ENCODE peak calls at places on chromosomes 3 and 15, in ten cellular contexts. G, R, Q, Z, O, L, J, V, M and K are unnamed samples.

GRCh38 chr3:161462138-161462537 is 34.5 kb upstream of the OTOL1 start:
- DNase-seq in O (no peak), V (no peak), M (no peak), L (no peak), J (no peak), R (no peak), Q (no peak), G (no peak), Z (no peak), K (no peak)

GRCh38 chr3:3086239-3086638 is 23.9 kb downstream of the IL5RA start:
- DNase-seq in V (no peak), O (no peak), J (no peak), R (no peak), M (no peak), G (no peak), L (no peak), Q (no peak), Z (no peak), K (no peak)

GRCh38 chr3:58351920-58352319 is 19.2 kb downstream of the PXK start:
- DNase-seq in Q (no peak), O (peak), R (no peak), G (peak), V (no peak), M (no peak), L (no peak), J (no peak), Z (no peak), K (no peak)

GRCh38 chr3:61768284-61769012 is 207.1 kb downstream of the PTPRG start:
- DNase-seq in L (no peak), J (no peak), Z (no peak), Q (no peak), M (no peak), R (no peak), O (no peak), G (no peak), V (no peak), K (no peak)

GRCh38 chr15:78855746-78856145 is 16.9 kb upstream of the MORF4L1 start:
- DNase-seq in Z (no peak), V (no peak), L (peak), M (no peak), R (peak), Q (no peak), J (peak), G (no peak), O (no peak), K (no peak)

GRCh38 chr3:151169700-151170224 is 33.3 kb downstream of the GPR171 start:
- DNase-seq in R (no peak), Q (no peak), G (no peak), M (peak), O (no peak), V (no peak), Z (no peak), L (peak), J (peak), K (no peak)

GRCh38 chr3:186368164-186368563 is 6.1 kb upstream of the DGKG start:
- DNase-seq in Z (no peak), O (no peak), G (no peak), V (no peak), M (no peak), R (no peak), Q (no peak), L (no peak), J (no peak), K (no peak)

GRCh38 chr3:117586161-117586560 is 876.6 kb downstream of the TUSC7 start:
- DNase-seq in G (peak), M (no peak), V (no peak), O (no peak), L (no peak), Z (no peak), J (no peak), Q (no peak), R (no peak), K (no peak)

GRCh38 chr3:169769287-169770181 is at the start of gene ACTRT3:
- DNase-seq in L (peak), Q (peak), O (no peak), V (no peak), M (peak), R (no peak), J (peak), G (peak), Z (peak), K (peak)

GRCh38 chr3:64104691-64105101 is 81.4 kb upstream of the PSMD6 start:
- DNase-seq in L (no peak), O (no peak), Q (no peak), Z (no peak), R (no peak), V (peak), G (no peak), M (no peak), J (peak), K (no peak)

GRCh38 chr15:99157456-99157855 is 52.6 kb downstream of the SYNM start:
- DNase-seq in M (no peak), L (peak), Z (no peak), V (no peak), G (no peak), J (no peak), Q (no peak), O (no peak), R (no peak), K (no peak)

GRCh38 chr3:141743305-141743704 is 5.2 kb downstream of the RNF7 start:
- DNase-seq in L (no peak), M (no peak), Z (no peak), J (no peak), G (no peak), O (no peak), R (no peak), Q (no peak), V (no peak), K (no peak)

GRCh38 chr3:144643778-144644191 is 672.2 kb downstream of the DIPK2A start:
- DNase-seq in M (peak), J (no peak), V (no peak), O (no peak), Z (no peak), G (no peak), R (no peak), Q (no peak), L (peak), K (no peak)

GRCh38 chr15:70584838-70585706 is 178.3 kb downstream of the UACA start:
- DNase-seq in Q (no peak), R (no peak), V (no peak), J (peak), G (no peak), Z (no peak), M (no peak), L (no peak), O (peak), K (peak)

GRCh38 chr3:101896103-101896757 is 46.9 kb downstream of the NFKBIZ start:
- DNase-seq in R (no peak), M (no peak), O (no peak), L (no peak), J (no peak), Q (no peak), V (no peak), G (no peak), Z (no peak), K (no peak)

GRCh38 chr3:17207019-17207418 is 322.3 kb downstream of the PLCL2 start:
- DNase-seq in L (no peak), V (no peak), J (no peak), M (no peak), O (no peak), Z (no peak), R (no peak), G (no peak), Q (no peak), K (no peak)

GRCh38 chr3:106423321-106424225 is 554.8 kb upstream of the CBLB start:
- DNase-seq in Z (no peak), G (no peak), M (no peak), L (peak), Q (no peak), V (no peak), O (no peak), R (no peak), J (peak), K (no peak)